ENCODE peak calls at places on chromosomes 6 and 20, in ten cellular contexts. One of them, this sample, is unnamed.

GRCh38 chr6:101454106-101454676 is 60.7 kb downstream of the GRIK2 start:
- DNase-seq in omental fat pad: no peak
- DNase-seq in AG10803: no peak
- DNase-seq in GM12865: no peak
- DNase-seq in progenitor cell of endocrine pancreas: no peak
- DNase-seq in stomach: no peak
- DNase-seq in neural crest cell: no peak
- DNase-seq in fibroblast of villous mesenchyme: peak; percentile 52
- DNase-seq in left ventricle myocardium inferior: no peak
- DNase-seq in epithelial cell of esophagus: peak; percentile 33
- DNase-seq in this sample: no peak

GRCh38 chr6:13678255-13678983 is 33.2 kb downstream of the RANBP9 start:
- DNase-seq in epithelial cell of esophagus: no peak
- DNase-seq in left ventricle myocardium inferior: no peak
- DNase-seq in fibroblast of villous mesenchyme: peak; percentile 76
- DNase-seq in omental fat pad: no peak
- DNase-seq in stomach: no peak
- DNase-seq in neural crest cell: no peak
- DNase-seq in GM12865: no peak
- DNase-seq in AG10803: no peak
- DNase-seq in progenitor cell of endocrine pancreas: no peak
- DNase-seq in this sample: no peak

GRCh38 chr20:38878798-38879197 is 47.4 kb upstream of the FAM83D start:
- DNase-seq in GM12865: no peak
- DNase-seq in stomach: no peak
- DNase-seq in neural crest cell: peak; percentile 49
- DNase-seq in omental fat pad: no peak
- DNase-seq in epithelial cell of esophagus: peak; percentile 61
- DNase-seq in progenitor cell of endocrine pancreas: peak; percentile 56
- DNase-seq in AG10803: peak; percentile 12
- DNase-seq in fibroblast of villous mesenchyme: peak; percentile 28
- DNase-seq in left ventricle myocardium inferior: no peak
- DNase-seq in this sample: peak; percentile 45

GRCh38 chr6:5012531-5012930 is 8.7 kb upstream of the RPP40 start:
- DNase-seq in fibroblast of villous mesenchyme: peak; percentile 13
- DNase-seq in GM12865: no peak
- DNase-seq in epithelial cell of esophagus: no peak
- DNase-seq in left ventricle myocardium inferior: no peak
- DNase-seq in progenitor cell of endocrine pancreas: no peak
- DNase-seq in omental fat pad: no peak
- DNase-seq in stomach: no peak
- DNase-seq in AG10803: peak; percentile 74
- DNase-seq in neural crest cell: no peak
- DNase-seq in this sample: no peak

GRCh38 chr20:31572042-31572700 is 32.9 kb upstream of the ID1 start:
- DNase-seq in GM12865: no peak
- DNase-seq in progenitor cell of endocrine pancreas: no peak
- DNase-seq in left ventricle myocardium inferior: peak; percentile 27
- DNase-seq in omental fat pad: no peak
- DNase-seq in stomach: no peak
- DNase-seq in epithelial cell of esophagus: no peak
- DNase-seq in fibroblast of villous mesenchyme: no peak
- DNase-seq in neural crest cell: no peak
- DNase-seq in AG10803: no peak
- DNase-seq in this sample: no peak

GRCh38 chr6:33850869-33851541 is 47.2 kb upstream of the MLN start:
- DNase-seq in progenitor cell of endocrine pancreas: no peak
- DNase-seq in left ventricle myocardium inferior: peak; percentile 27
- DNase-seq in stomach: no peak
- DNase-seq in AG10803: no peak
- DNase-seq in neural crest cell: no peak
- DNase-seq in fibroblast of villous mesenchyme: no peak
- DNase-seq in GM12865: no peak
- DNase-seq in epithelial cell of esophagus: no peak
- DNase-seq in omental fat pad: no peak
- DNase-seq in this sample: no peak

GRCh38 chr6:166904101-166904746 is 52.1 kb downstream of the RNASET2 start:
- DNase-seq in epithelial cell of esophagus: no peak
- DNase-seq in left ventricle myocardium inferior: no peak
- DNase-seq in AG10803: no peak
- DNase-seq in fibroblast of villous mesenchyme: no peak
- DNase-seq in GM12865: peak; percentile 21
- DNase-seq in progenitor cell of endocrine pancreas: no peak
- DNase-seq in stomach: no peak
- DNase-seq in omental fat pad: no peak
- DNase-seq in neural crest cell: peak; percentile 23
- DNase-seq in this sample: no peak

GRCh38 chr20:17613328-17614175 is 43.7 kb downstream of the DSTN start:
- DNase-seq in AG10803: no peak
- DNase-seq in fibroblast of villous mesenchyme: no peak
- DNase-seq in epithelial cell of esophagus: no peak
- DNase-seq in progenitor cell of endocrine pancreas: no peak
- DNase-seq in neural crest cell: no peak
- DNase-seq in stomach: peak; percentile 26
- DNase-seq in left ventricle myocardium inferior: no peak
- DNase-seq in GM12865: no peak
- DNase-seq in omental fat pad: no peak
- DNase-seq in this sample: no peak

GRCh38 chr6:55449219-55449618 is 122.0 kb downstream of the GFRAL start:
- DNase-seq in neural crest cell: no peak
- DNase-seq in left ventricle myocardium inferior: no peak
- DNase-seq in AG10803: no peak
- DNase-seq in epithelial cell of esophagus: no peak
- DNase-seq in fibroblast of villous mesenchyme: peak; percentile 17
- DNase-seq in omental fat pad: no peak
- DNase-seq in GM12865: peak; percentile 4
- DNase-seq in stomach: no peak
- DNase-seq in progenitor cell of endocrine pancreas: no peak
- DNase-seq in this sample: no peak

DNA sequence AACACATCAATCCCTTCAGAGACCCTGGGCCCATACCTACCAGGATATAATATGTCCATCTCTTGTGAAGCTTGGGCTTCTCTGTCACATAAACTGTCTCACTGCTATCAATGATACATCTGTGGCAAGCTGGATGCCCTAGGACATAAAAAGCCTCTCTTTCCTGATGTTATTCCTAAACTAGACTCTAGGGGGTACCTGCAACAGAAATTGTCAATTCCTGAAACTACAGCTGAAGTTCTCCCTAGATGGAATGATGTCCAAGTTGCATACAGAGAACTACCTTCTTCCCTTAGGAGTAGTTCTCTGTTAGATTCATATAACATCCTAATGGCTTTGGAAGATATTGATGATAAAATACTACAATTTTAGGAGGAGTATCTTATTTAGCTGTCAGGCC is 35.8 kb downstream of the TBX18 start:
- DNase-seq in left ventricle myocardium inferior: no peak
- DNase-seq in GM12865: peak; percentile 5
- DNase-seq in fibroblast of villous mesenchyme: peak; percentile 18
- DNase-seq in progenitor cell of endocrine pancreas: no peak
- DNase-seq in omental fat pad: no peak
- DNase-seq in AG10803: peak; percentile 23
- DNase-seq in stomach: no peak
- DNase-seq in neural crest cell: no peak
- DNase-seq in epithelial cell of esophagus: peak; percentile 62
- DNase-seq in this sample: no peak
- TF ChIP-seq CTCF in left ventricle myocardium inferior: no peak
- TF ChIP-seq CTCF in GM12865: peak; percentile 36
- TF ChIP-seq CTCF in fibroblast of villous mesenchyme: peak; percentile 52
- TF ChIP-seq CTCF in progenitor cell of endocrine pancreas: peak; percentile 53
- TF ChIP-seq CTCF in omental fat pad: no peak
- TF ChIP-seq CTCF in AG10803: peak; percentile 57
- TF ChIP-seq CTCF in stomach: peak; percentile 14
- TF ChIP-seq CTCF in neural crest cell: peak; percentile 55
- TF ChIP-seq CTCF in epithelial cell of esophagus: peak; percentile 65
- TF ChIP-seq CTCF in this sample: peak; percentile 38

GRCh38 chr6:157380458-157380778 is 572 bp upstream of the ZDHHC14 start:
- DNase-seq in fibroblast of villous mesenchyme: no peak
- DNase-seq in AG10803: no peak
- DNase-seq in neural crest cell: no peak
- DNase-seq in progenitor cell of endocrine pancreas: no peak
- DNase-seq in epithelial cell of esophagus: no peak
- DNase-seq in left ventricle myocardium inferior: peak; percentile 22
- DNase-seq in omental fat pad: no peak
- DNase-seq in GM12865: peak; percentile 34
- DNase-seq in stomach: no peak
- DNase-seq in this sample: no peak

GRCh38 chr6:157379656-157380457 is 1.1 kb upstream of the ZDHHC14 start:
- DNase-seq in progenitor cell of endocrine pancreas: peak; percentile 78
- DNase-seq in omental fat pad: peak; percentile 78
- DNase-seq in neural crest cell: peak; percentile 82
- DNase-seq in stomach: peak; percentile 91
- DNase-seq in fibroblast of villous mesenchyme: peak; percentile 88
- DNase-seq in GM12865: peak; percentile 93
- DNase-seq in left ventricle myocardium inferior: peak; percentile 91
- DNase-seq in epithelial cell of esophagus: peak; percentile 92
- DNase-seq in AG10803: peak; percentile 87
- DNase-seq in this sample: peak; percentile 84

GRCh38 chr6:157383471-157383870 is 2.5 kb downstream of the ZDHHC14 start:
- DNase-seq in stomach: no peak
- DNase-seq in progenitor cell of endocrine pancreas: no peak
- DNase-seq in epithelial cell of esophagus: no peak
- DNase-seq in omental fat pad: no peak
- DNase-seq in AG10803: no peak
- DNase-seq in neural crest cell: no peak
- DNase-seq in fibroblast of villous mesenchyme: no peak
- DNase-seq in GM12865: no peak
- DNase-seq in left ventricle myocardium inferior: no peak
- DNase-seq in this sample: no peak

GRCh38 chr6:157380779-157381561 is at the start of gene ZDHHC14:
- DNase-seq in AG10803: peak; percentile 84
- DNase-seq in omental fat pad: peak; percentile 54
- DNase-seq in GM12865: peak; percentile 91
- DNase-seq in neural crest cell: peak; percentile 66
- DNase-seq in epithelial cell of esophagus: peak; percentile 92
- DNase-seq in progenitor cell of endocrine pancreas: peak; percentile 73
- DNase-seq in stomach: peak; percentile 92
- DNase-seq in fibroblast of villous mesenchyme: peak; percentile 81
- DNase-seq in left ventricle myocardium inferior: peak; percentile 93
- DNase-seq in this sample: peak; percentile 72

GRCh38 chr6:157381631-157382621 is 936 bp downstream of the ZDHHC14 start:
- DNase-seq in GM12865: peak; percentile 63
- DNase-seq in stomach: peak; percentile 61
- DNase-seq in neural crest cell: peak; percentile 20
- DNase-seq in omental fat pad: peak; percentile 52
- DNase-seq in AG10803: peak; percentile 46
- DNase-seq in progenitor cell of endocrine pancreas: peak; percentile 36
- DNase-seq in fibroblast of villous mesenchyme: peak; percentile 51
- DNase-seq in epithelial cell of esophagus: peak; percentile 57
- DNase-seq in left ventricle myocardium inferior: peak; percentile 66
- DNase-seq in this sample: peak; percentile 55
- TF ChIP-seq CTCF in GM12865: peak; percentile 29
- TF ChIP-seq CTCF in stomach: no peak
- TF ChIP-seq CTCF in neural crest cell: peak; percentile 17
- TF ChIP-seq CTCF in omental fat pad: no peak
- TF ChIP-seq CTCF in AG10803: no peak
- TF ChIP-seq CTCF in progenitor cell of endocrine pancreas: peak; percentile 4
- TF ChIP-seq CTCF in fibroblast of villous mesenchyme: no peak
- TF ChIP-seq CTCF in epithelial cell of esophagus: no peak
- TF ChIP-seq CTCF in left ventricle myocardium inferior: peak; percentile 23
- TF ChIP-seq CTCF in this sample: no peak

DNA sequence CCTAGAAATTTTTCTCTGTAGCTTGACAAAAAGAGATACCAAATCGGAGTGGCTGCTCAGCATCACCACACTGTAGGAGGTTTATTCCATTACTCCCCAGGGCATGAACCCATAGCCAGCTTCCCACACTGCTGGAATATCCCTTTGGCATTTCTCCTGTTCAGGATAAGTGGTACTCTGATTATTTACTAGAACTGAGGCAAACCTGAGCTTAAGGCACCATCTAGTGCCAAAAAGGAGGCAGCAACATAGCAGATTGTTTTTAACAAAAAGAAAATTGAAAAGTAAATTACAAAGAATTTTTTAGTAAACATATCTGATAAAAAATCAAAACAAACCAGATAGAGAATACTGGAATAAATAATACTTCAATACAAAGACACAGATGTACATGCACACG is 181.7 kb downstream of the WDR27 start:
- DNase-seq in stomach: no peak
- DNase-seq in neural crest cell: no peak
- DNase-seq in left ventricle myocardium inferior: no peak
- DNase-seq in AG10803: peak; percentile 72
- DNase-seq in progenitor cell of endocrine pancreas: no peak
- DNase-seq in omental fat pad: no peak
- DNase-seq in fibroblast of villous mesenchyme: peak; percentile 57
- DNase-seq in epithelial cell of esophagus: peak; percentile 9
- DNase-seq in GM12865: no peak
- DNase-seq in this sample: no peak
- TF ChIP-seq CTCF in stomach: no peak
- TF ChIP-seq CTCF in neural crest cell: peak; percentile 53
- TF ChIP-seq CTCF in left ventricle myocardium inferior: peak; percentile 51
- TF ChIP-seq CTCF in AG10803: peak; percentile 78
- TF ChIP-seq CTCF in progenitor cell of endocrine pancreas: peak; percentile 18
- TF ChIP-seq CTCF in omental fat pad: no peak
- TF ChIP-seq CTCF in fibroblast of villous mesenchyme: peak; percentile 60
- TF ChIP-seq CTCF in epithelial cell of esophagus: peak; percentile 30
- TF ChIP-seq CTCF in GM12865: no peak
- TF ChIP-seq CTCF in this sample: no peak

GRCh38 chr20:49889245-49889942 is 25.9 kb downstream of the SPATA2 start:
- DNase-seq in GM12865: no peak
- DNase-seq in AG10803: no peak
- DNase-seq in progenitor cell of endocrine pancreas: no peak
- DNase-seq in left ventricle myocardium inferior: no peak
- DNase-seq in fibroblast of villous mesenchyme: no peak
- DNase-seq in stomach: peak; percentile 53
- DNase-seq in omental fat pad: peak; percentile 18
- DNase-seq in epithelial cell of esophagus: no peak
- DNase-seq in neural crest cell: no peak
- DNase-seq in this sample: no peak
- TF ChIP-seq CTCF in GM12865: no peak
- TF ChIP-seq CTCF in AG10803: no peak
- TF ChIP-seq CTCF in progenitor cell of endocrine pancreas: no peak
- TF ChIP-seq CTCF in left ventricle myocardium inferior: no peak
- TF ChIP-seq CTCF in fibroblast of villous mesenchyme: no peak
- TF ChIP-seq CTCF in stomach: no peak
- TF ChIP-seq CTCF in omental fat pad: no peak
- TF ChIP-seq CTCF in epithelial cell of esophagus: no peak
- TF ChIP-seq CTCF in neural crest cell: no peak
- TF ChIP-seq CTCF in this sample: no peak